ENCODE peak calls at places on chromosomes 11 and 22, in seven cellular contexts. One of them, this sample, is unnamed.
A peak's percentile ranks its signal among the peaks of the same experiment; 100 is the strongest.

GRCh38 chr11:78586452-78587046 is 11.9 kb upstream of the NARS2 start:
- DNase-seq in CMK: peak; percentile 21
- DNase-seq in smooth muscle cell of the brain vasculature: no peak
- DNase-seq in epithelial cell of esophagus: peak; percentile 33
- DNase-seq in Daoy: no peak
- DNase-seq in stimulated activated naive CD4-positive, alpha-beta T cell: no peak
- DNase-seq in Caco-2: no peak
- DNase-seq in this sample: no peak

GRCh38 chr11:67062526-67063373 is 6.1 kb downstream of the RHOD start:
- DNase-seq in CMK: no peak
- DNase-seq in smooth muscle cell of the brain vasculature: no peak
- DNase-seq in epithelial cell of esophagus: peak; percentile 95
- DNase-seq in Daoy: peak; percentile 59
- DNase-seq in stimulated activated naive CD4-positive, alpha-beta T cell: no peak
- DNase-seq in Caco-2: no peak
- DNase-seq in this sample: no peak

GRCh38 chr11:85182437-85183109 is 444.6 kb downstream of the DLG2 start:
- DNase-seq in CMK: peak; percentile 33
- DNase-seq in smooth muscle cell of the brain vasculature: no peak
- DNase-seq in epithelial cell of esophagus: peak; percentile 49
- DNase-seq in Daoy: no peak
- DNase-seq in stimulated activated naive CD4-positive, alpha-beta T cell: no peak
- DNase-seq in Caco-2: peak; percentile 70
- DNase-seq in this sample: no peak

GRCh38 chr11:120424970-120425332 is 86.6 kb upstream of the GRIK4 start:
- DNase-seq in CMK: no peak
- DNase-seq in smooth muscle cell of the brain vasculature: no peak
- DNase-seq in epithelial cell of esophagus: no peak
- DNase-seq in Daoy: no peak
- DNase-seq in stimulated activated naive CD4-positive, alpha-beta T cell: no peak
- DNase-seq in Caco-2: no peak
- DNase-seq in this sample: no peak

GRCh38 chr11:45079943-45080719 is 66.3 kb upstream of the PRDM11 start:
- DNase-seq in CMK: no peak
- DNase-seq in smooth muscle cell of the brain vasculature: no peak
- DNase-seq in epithelial cell of esophagus: no peak
- DNase-seq in Daoy: peak; percentile 20
- DNase-seq in stimulated activated naive CD4-positive, alpha-beta T cell: peak; percentile 58
- DNase-seq in Caco-2: no peak
- DNase-seq in this sample: peak; percentile 28

GRCh38 chr11:65780770-65781151 is at the start of gene AP5B1:
- DNase-seq in CMK: peak; percentile 52
- DNase-seq in smooth muscle cell of the brain vasculature: no peak
- DNase-seq in epithelial cell of esophagus: peak; percentile 88
- DNase-seq in Daoy: peak; percentile 85
- DNase-seq in stimulated activated naive CD4-positive, alpha-beta T cell: peak; percentile 52
- DNase-seq in Caco-2: peak; percentile 83
- DNase-seq in this sample: peak; percentile 66

GRCh38 chr11:120239713-120240640 is at the start of gene POU2F3:
- DNase-seq in CMK: no peak
- DNase-seq in smooth muscle cell of the brain vasculature: no peak
- DNase-seq in epithelial cell of esophagus: no peak
- DNase-seq in Daoy: no peak
- DNase-seq in stimulated activated naive CD4-positive, alpha-beta T cell: no peak
- DNase-seq in Caco-2: peak; percentile 69
- DNase-seq in this sample: no peak

GRCh38 chr22:19285831-19286230 is 5.7 kb downstream of the CLTCL1 start:
- DNase-seq in CMK: no peak
- DNase-seq in smooth muscle cell of the brain vasculature: no peak
- DNase-seq in epithelial cell of esophagus: no peak
- DNase-seq in Daoy: no peak
- DNase-seq in stimulated activated naive CD4-positive, alpha-beta T cell: no peak
- DNase-seq in Caco-2: no peak
- DNase-seq in this sample: no peak

GRCh38 chr11:102830328-102830727 is 13.1 kb downstream of the MMP3 start:
- DNase-seq in CMK: no peak
- DNase-seq in smooth muscle cell of the brain vasculature: no peak
- DNase-seq in epithelial cell of esophagus: peak; percentile 86
- DNase-seq in Daoy: no peak
- DNase-seq in stimulated activated naive CD4-positive, alpha-beta T cell: no peak
- DNase-seq in Caco-2: no peak
- DNase-seq in this sample: no peak

GRCh38 chr11:119320593-119321524 is 3.9 kb upstream of the MCAM start:
- DNase-seq in CMK: no peak
- DNase-seq in smooth muscle cell of the brain vasculature: no peak
- DNase-seq in epithelial cell of esophagus: peak; percentile 47
- DNase-seq in Daoy: peak; percentile 72
- DNase-seq in stimulated activated naive CD4-positive, alpha-beta T cell: peak; percentile 36
- DNase-seq in Caco-2: peak; percentile 42
- DNase-seq in this sample: no peak

GRCh38 chr11:113856966-113857759 is 18.2 kb downstream of the USP28 start:
- DNase-seq in CMK: no peak
- DNase-seq in smooth muscle cell of the brain vasculature: no peak
- DNase-seq in epithelial cell of esophagus: no peak
- DNase-seq in Daoy: no peak
- DNase-seq in stimulated activated naive CD4-positive, alpha-beta T cell: no peak
- DNase-seq in Caco-2: no peak
- DNase-seq in this sample: no peak

GRCh38 chr11:119759324-119759723 is 30.3 kb upstream of the NECTIN1 start:
- DNase-seq in CMK: peak; percentile 30
- DNase-seq in smooth muscle cell of the brain vasculature: no peak
- DNase-seq in epithelial cell of esophagus: peak; percentile 74
- DNase-seq in Daoy: peak; percentile 92
- DNase-seq in stimulated activated naive CD4-positive, alpha-beta T cell: no peak
- DNase-seq in Caco-2: no peak
- DNase-seq in this sample: no peak

GRCh38 chr11:101759771-101760450 is 154.9 kb upstream of the CEP126 start:
- DNase-seq in CMK: no peak
- DNase-seq in smooth muscle cell of the brain vasculature: no peak
- DNase-seq in epithelial cell of esophagus: peak; percentile 38
- DNase-seq in Daoy: no peak
- DNase-seq in stimulated activated naive CD4-positive, alpha-beta T cell: no peak
- DNase-seq in Caco-2: peak; percentile 64
- DNase-seq in this sample: no peak

GRCh38 chr11:94845622-94846021 is 77.5 kb downstream of the AMOTL1 start:
- DNase-seq in CMK: no peak
- DNase-seq in smooth muscle cell of the brain vasculature: peak; percentile 54
- DNase-seq in epithelial cell of esophagus: peak; percentile 94
- DNase-seq in Daoy: no peak
- DNase-seq in stimulated activated naive CD4-positive, alpha-beta T cell: no peak
- DNase-seq in Caco-2: no peak
- DNase-seq in this sample: no peak

GRCh38 chr11:6682591-6682935 is 577 bp downstream of the MRPL17 start:
- DNase-seq in CMK: no peak
- DNase-seq in smooth muscle cell of the brain vasculature: no peak
- DNase-seq in epithelial cell of esophagus: no peak
- DNase-seq in Daoy: peak; percentile 9
- DNase-seq in stimulated activated naive CD4-positive, alpha-beta T cell: no peak
- DNase-seq in Caco-2: no peak
- DNase-seq in this sample: no peak